ENCODE peak calls at places on chromosomes 4 and X, in five cellular contexts. N is effector memory CD4-positive, alpha-beta T cell; C is WERI-Rb-1; P is endodermal cell; G is CD4-positive, alpha-beta T cell. I is an unnamed sample.

GRCh38 chr4:118033148-118034060 is 882 bp upstream of the NDST3 start:
- DNase-seq in G (no peak), P (peak; percentile 89), N (no peak), C (peak; percentile 73), I (peak; percentile 14)

GRCh38 chr4:10074767-10075105 is 41.9 kb downstream of the WDR1 start:
- DNase-seq in G (no peak), C (peak; percentile 75), N (no peak), P (peak; percentile 67), I (no peak)

GRCh38 chr4:7915875-7916242 is 23.8 kb downstream of the AFAP1 start:
- DNase-seq in P (no peak), C (no peak), N (no peak), G (no peak), I (no peak)

GRCh38 chr4:66562276-66562806 is 892.1 kb upstream of the EPHA5 start:
- DNase-seq in P (no peak), N (no peak), G (no peak), C (no peak), I (no peak)

GRCh38 chr4:41359069-41359769 is 102.5 kb downstream of the UCHL1 start:
- DNase-seq in P (peak; percentile 88), N (no peak), C (peak; percentile 35), G (no peak), I (no peak)

GRCh38 chr4:55381502-55381901 is 14.3 kb upstream of the TMEM165 start:
- DNase-seq in G (no peak), C (no peak), N (no peak), P (no peak), I (peak; percentile 21)

GRCh38 chrX:97389761-97390192 is 506.1 kb downstream of the RPA4 start:
- DNase-seq in G (no peak), P (no peak), N (no peak), C (no peak), I (no peak)

GRCh38 chr4:3257125-3257690 is 8.2 kb downstream of the MSANTD1 start:
- DNase-seq in P (peak; percentile 45), C (peak; percentile 5), N (no peak), G (no peak), I (no peak)

GRCh38 chrX:20571611-20572010 is 304.9 kb upstream of the RPS6KA3 start:
- DNase-seq in G (no peak), C (no peak), P (no peak), N (no peak), I (no peak)

GRCh38 chr4:133555671-133556070 is 406.6 kb downstream of the PCDH10 start:
- DNase-seq in C (no peak), P (no peak), G (no peak), N (no peak), I (no peak)

GRCh38 chr4:78781925-78782324 is 5.8 kb downstream of the BMP2K start:
- DNase-seq in C (no peak), N (no peak), G (no peak), P (no peak), I (no peak)

GRCh38 chrX:12563121-12563520 is 228.1 kb upstream of the PRPS2 start:
- DNase-seq in G (no peak), P (no peak), C (no peak), N (no peak), I (no peak)

GRCh38 chr4:79442422-79442821 is 34.4 kb upstream of the GK2 start:
- DNase-seq in P (no peak), N (no peak), G (no peak), C (no peak), I (no peak)

GRCh38 chr4:76738081-76738931 is 159.6 kb downstream of the SOWAHB start:
- DNase-seq in C (no peak), N (no peak), G (no peak), P (no peak), I (no peak)

DNA sequence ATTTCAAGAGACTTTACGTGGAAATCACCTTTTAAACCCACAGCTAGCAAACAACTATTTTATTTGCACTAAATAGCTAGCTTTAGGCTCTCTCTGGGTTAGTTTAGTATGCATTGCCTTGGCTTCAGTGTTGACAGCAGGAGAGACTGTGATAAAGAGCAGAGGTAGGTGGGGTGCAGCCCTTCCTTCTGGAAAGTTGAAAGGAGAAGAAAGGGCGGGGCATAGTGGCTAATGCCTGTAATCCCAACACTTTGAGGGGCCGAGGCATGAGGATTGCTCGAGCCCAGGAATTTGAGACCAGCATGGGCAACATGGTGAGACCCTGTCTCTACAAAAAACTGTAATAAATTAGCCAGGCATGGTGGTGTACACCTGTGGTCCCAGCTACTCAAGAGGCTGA is 29.0 kb upstream of the TMEM154 start:
- DNase-seq in G (no peak), N (no peak), C (no peak), P (peak; percentile 57), I (no peak)
- H3K27ac ChIP-seq in G (no peak overlapping the region), N (no peak overlapping the region), C (no peak overlapping the region), P (no peak overlapping the region), I (no peak overlapping the region)

DNA sequence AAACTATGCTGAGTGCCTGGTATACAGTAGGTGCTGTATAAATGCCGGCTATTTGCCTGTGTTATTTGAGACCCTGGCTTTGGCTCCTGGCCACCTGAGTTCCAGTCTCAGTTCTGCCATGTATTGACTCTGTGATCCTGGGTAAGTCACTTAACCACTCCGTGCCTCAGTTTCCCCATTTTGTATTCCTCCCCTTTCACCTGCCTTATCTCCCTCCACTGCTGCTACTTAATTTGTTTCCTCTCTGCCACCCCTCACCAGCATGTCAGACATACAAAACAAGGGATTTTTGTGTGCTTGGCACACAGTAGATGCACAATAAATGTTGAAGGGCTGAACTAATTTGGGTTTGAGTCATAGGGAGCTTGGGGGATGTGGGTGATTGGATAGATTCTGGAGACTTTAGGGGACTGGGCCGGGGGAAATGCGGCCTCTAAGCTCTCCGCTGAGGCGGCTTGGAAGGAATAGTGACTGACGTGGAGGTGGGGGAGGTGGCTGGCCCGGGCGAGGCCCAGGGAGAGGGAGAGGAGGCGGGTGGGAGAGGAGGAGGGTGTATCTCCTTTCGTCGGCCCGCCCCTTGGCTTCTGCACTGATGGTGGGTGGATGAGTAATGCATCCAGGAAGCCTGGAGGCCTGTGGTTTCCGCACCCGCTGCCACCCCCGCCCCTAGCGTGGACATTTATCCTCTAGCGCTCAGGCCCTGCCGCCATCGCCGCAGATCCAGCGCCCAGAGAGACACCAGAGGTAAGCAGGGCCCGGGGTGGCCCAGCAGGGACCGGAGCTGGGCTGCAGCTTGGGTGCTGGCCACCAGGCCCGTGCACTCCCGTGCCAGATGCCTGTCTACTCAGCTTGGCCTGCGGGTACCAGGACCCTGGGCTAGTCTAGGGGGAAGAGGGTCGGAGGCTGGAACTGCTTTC is at the start of gene TIMP1:
- DNase-seq in G (peak; percentile 63), N (peak; percentile 72), C (no peak), P (peak; percentile 91), I (peak; percentile 19)
- H3K27ac ChIP-seq in G (peak within 1 kb of the TSS; percentile 59), N (peak within 1 kb of the TSS; percentile 73), C (no peak within 1 kb of the TSS), P (no peak within 1 kb of the TSS), I (no peak within 1 kb of the TSS)

DNA sequence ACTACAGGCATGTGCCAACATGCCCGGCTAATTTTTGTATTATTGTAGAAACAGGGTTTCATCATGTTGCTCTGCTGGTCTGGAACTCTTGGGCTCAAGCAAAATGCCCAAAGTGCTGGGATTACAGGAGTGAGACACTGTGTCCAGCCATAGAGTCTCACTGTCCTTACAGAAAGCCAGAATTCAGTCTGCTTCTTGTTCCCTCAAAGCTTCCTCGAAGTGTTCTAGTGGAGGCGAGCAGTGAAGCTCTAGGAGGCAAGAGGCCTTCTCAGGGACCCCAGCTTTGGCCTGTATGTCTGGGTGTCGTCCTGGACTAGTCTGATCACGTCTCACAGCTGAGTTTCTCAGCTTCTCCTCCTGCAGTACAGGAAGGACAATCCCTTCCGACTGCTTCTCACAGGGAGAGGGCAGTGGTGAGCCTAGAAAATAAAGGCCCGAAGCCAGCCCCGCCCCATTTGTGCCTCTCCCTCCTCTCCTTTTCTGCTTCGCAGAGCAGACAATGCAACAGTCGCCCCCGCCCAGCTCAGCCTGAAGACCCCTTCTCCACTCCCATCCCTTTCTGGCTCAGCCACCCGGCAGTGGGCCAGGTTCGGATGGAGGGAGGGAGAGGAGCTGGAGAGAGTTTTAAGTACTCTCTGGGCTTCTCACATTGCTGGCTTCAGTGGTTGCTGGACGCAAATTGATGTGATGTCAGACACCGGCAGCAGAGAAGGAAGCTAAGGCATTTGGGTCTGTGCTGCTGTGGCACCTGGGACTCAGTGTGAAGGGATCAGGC is 11.1 kb upstream of the FAM3A start:
- DNase-seq in G (peak; percentile 41), N (peak; percentile 31), C (peak; percentile 93), P (peak; percentile 88), I (peak; percentile 35)
- H3K27ac ChIP-seq in G (no peak overlapping the region), N (peak overlapping the region; percentile 14), C (peak overlapping the region; percentile 74), P (no peak overlapping the region), I (peak overlapping the region; percentile 74)

DNA sequence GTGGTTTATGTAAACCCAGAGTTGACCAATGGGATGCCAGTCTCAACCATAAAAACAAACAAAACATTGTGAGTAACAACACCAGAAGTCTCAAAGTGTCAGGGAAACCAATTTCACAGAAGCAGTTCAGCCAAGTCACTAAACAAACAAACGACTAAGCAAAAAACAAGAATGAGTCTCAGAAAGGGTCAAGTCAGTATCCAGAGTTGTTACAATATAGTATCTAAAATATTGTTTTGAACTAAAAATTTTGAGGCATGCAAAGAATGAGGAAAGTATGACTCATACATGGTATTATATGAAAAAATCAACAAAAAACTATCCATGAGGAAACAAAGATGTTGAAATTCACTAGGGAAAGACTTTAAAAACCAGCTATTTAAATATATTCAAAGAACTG is 70.6 kb downstream of the AR start:
- DNase-seq in G (no peak), N (no peak), C (no peak), P (no peak), I (no peak)
- H3K27ac ChIP-seq in G (no peak overlapping the region), N (no peak overlapping the region), C (no peak overlapping the region), P (no peak overlapping the region), I (no peak overlapping the region)

GRCh38 chr4:150584198-150584593 is 2.2 kb downstream of the MAB21L2 start:
- DNase-seq in P (no peak), C (no peak), N (no peak), G (no peak), I (no peak)
- H3K27ac ChIP-seq in P (no peak overlapping the region), C (no peak overlapping the region), N (no peak overlapping the region), G (no peak overlapping the region), I (no peak overlapping the region)

DNA sequence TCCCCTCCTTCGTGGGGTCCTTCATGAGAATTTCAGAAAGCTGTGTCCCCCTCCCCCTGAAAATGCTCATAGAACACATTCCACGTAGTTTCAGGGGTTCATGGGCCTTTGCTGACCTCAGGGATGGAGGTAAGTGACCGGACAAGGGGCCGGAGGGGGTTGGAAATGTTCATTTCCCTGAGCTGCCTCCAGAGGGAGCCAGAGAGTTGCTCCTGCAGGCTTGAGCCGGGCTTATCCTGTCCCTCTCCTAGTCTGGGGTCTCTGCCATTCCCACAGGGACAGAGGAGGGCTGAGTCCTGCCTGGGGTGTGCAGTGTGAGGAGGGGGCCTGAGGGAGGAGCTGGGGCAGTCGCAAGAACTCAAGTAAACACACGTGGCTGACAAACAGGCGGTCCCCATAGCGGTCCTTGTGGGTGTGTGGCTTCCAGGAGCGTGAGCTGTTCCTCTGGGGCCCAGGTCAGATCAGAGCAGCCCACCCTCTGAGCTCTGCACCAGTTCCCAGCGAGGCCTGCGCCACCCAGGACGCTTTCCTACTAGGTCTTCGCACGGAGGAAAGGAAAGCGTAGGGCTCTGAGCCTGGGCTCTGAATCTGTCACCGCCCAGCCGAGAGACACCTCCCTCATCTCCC is 62.5 kb downstream of the WFS1 start:
- DNase-seq in P (peak; percentile 88), N (peak; percentile 9), G (no peak), C (peak; percentile 71), I (peak; percentile 14)
- H3K27ac ChIP-seq in P (no peak overlapping the region), N (no peak overlapping the region), G (no peak overlapping the region), C (no peak overlapping the region), I (no peak overlapping the region)